ENCODE peak calls at places on chromosomes 7 and 10, in seven cellular contexts. One of them, this sample, is unnamed.

GRCh38 chr7:106840342-106840741 is 24.7 kb upstream of the PIK3CG start:
- DNase-seq in osteocyte: peak
- DNase-seq in HFFc6: peak
- DNase-seq in activated T-helper 1 cell treated with anti-CD3 and anti-CD28 coated beads, Interleukin-12 subunit alpha, Interleukin-12 subunit beta, Interleukin-2, Interleukin-4 antibody, amounts not matched to agents 30 ng/mL and 10 ng/mL and 1 ng/mL, durations not matched to agents 14 hours and 24 hours and 36 hours: no peak
- DNase-seq in EL: peak
- DNase-seq in activated CD4-positive, alpha-beta T cell treated with anti-CD3 and anti-CD28 coated beads for 36 hours: no peak
- DNase-seq in central memory CD8-positive, alpha-beta T cell: no peak
- DNase-seq in this sample: peak

GRCh38 chr7:82241371-82241770 is 202.2 kb downstream of the CACNA2D1 start:
- DNase-seq in osteocyte: no peak
- DNase-seq in HFFc6: no peak
- DNase-seq in activated T-helper 1 cell treated with anti-CD3 and anti-CD28 coated beads, Interleukin-12 subunit alpha, Interleukin-12 subunit beta, Interleukin-2, Interleukin-4 antibody, amounts not matched to agents 30 ng/mL and 10 ng/mL and 1 ng/mL, durations not matched to agents 14 hours and 24 hours and 36 hours: no peak
- DNase-seq in EL: no peak
- DNase-seq in activated CD4-positive, alpha-beta T cell treated with anti-CD3 and anti-CD28 coated beads for 36 hours: no peak
- DNase-seq in central memory CD8-positive, alpha-beta T cell: no peak
- DNase-seq in this sample: no peak

GRCh38 chr10:130175074-130175473 is 38.9 kb downstream of the GLRX3 start:
- DNase-seq in osteocyte: no peak
- DNase-seq in HFFc6: no peak
- DNase-seq in activated T-helper 1 cell treated with anti-CD3 and anti-CD28 coated beads, Interleukin-12 subunit alpha, Interleukin-12 subunit beta, Interleukin-2, Interleukin-4 antibody, amounts not matched to agents 30 ng/mL and 10 ng/mL and 1 ng/mL, durations not matched to agents 14 hours and 24 hours and 36 hours: no peak
- DNase-seq in EL: no peak
- DNase-seq in activated CD4-positive, alpha-beta T cell treated with anti-CD3 and anti-CD28 coated beads for 36 hours: peak
- DNase-seq in central memory CD8-positive, alpha-beta T cell: no peak
- DNase-seq in this sample: no peak

GRCh38 chr10:52424343-52424742 is 110.3 kb downstream of the DKK1 start:
- DNase-seq in osteocyte: no peak
- DNase-seq in HFFc6: no peak
- DNase-seq in activated T-helper 1 cell treated with anti-CD3 and anti-CD28 coated beads, Interleukin-12 subunit alpha, Interleukin-12 subunit beta, Interleukin-2, Interleukin-4 antibody, amounts not matched to agents 30 ng/mL and 10 ng/mL and 1 ng/mL, durations not matched to agents 14 hours and 24 hours and 36 hours: no peak
- DNase-seq in EL: peak
- DNase-seq in activated CD4-positive, alpha-beta T cell treated with anti-CD3 and anti-CD28 coated beads for 36 hours: no peak
- DNase-seq in central memory CD8-positive, alpha-beta T cell: no peak
- DNase-seq in this sample: no peak

GRCh38 chr10:56258378-56258777 is 102.7 kb downstream of the ZWINT start:
- DNase-seq in osteocyte: no peak
- DNase-seq in HFFc6: no peak
- DNase-seq in activated T-helper 1 cell treated with anti-CD3 and anti-CD28 coated beads, Interleukin-12 subunit alpha, Interleukin-12 subunit beta, Interleukin-2, Interleukin-4 antibody, amounts not matched to agents 30 ng/mL and 10 ng/mL and 1 ng/mL, durations not matched to agents 14 hours and 24 hours and 36 hours: no peak
- DNase-seq in EL: no peak
- DNase-seq in activated CD4-positive, alpha-beta T cell treated with anti-CD3 and anti-CD28 coated beads for 36 hours: no peak
- DNase-seq in central memory CD8-positive, alpha-beta T cell: no peak
- DNase-seq in this sample: no peak

GRCh38 chr7:90387470-90388240 is 15.6 kb upstream of the CLDN12 start:
- DNase-seq in osteocyte: no peak
- DNase-seq in HFFc6: no peak
- DNase-seq in activated T-helper 1 cell treated with anti-CD3 and anti-CD28 coated beads, Interleukin-12 subunit alpha, Interleukin-12 subunit beta, Interleukin-2, Interleukin-4 antibody, amounts not matched to agents 30 ng/mL and 10 ng/mL and 1 ng/mL, durations not matched to agents 14 hours and 24 hours and 36 hours: no peak
- DNase-seq in EL: no peak
- DNase-seq in activated CD4-positive, alpha-beta T cell treated with anti-CD3 and anti-CD28 coated beads for 36 hours: no peak
- DNase-seq in central memory CD8-positive, alpha-beta T cell: no peak
- DNase-seq in this sample: no peak

GRCh38 chr7:35754741-35755140 is 46.1 kb upstream of the SEPTIN7 start:
- DNase-seq in osteocyte: no peak
- DNase-seq in HFFc6: no peak
- DNase-seq in activated T-helper 1 cell treated with anti-CD3 and anti-CD28 coated beads, Interleukin-12 subunit alpha, Interleukin-12 subunit beta, Interleukin-2, Interleukin-4 antibody, amounts not matched to agents 30 ng/mL and 10 ng/mL and 1 ng/mL, durations not matched to agents 14 hours and 24 hours and 36 hours: no peak
- DNase-seq in EL: no peak
- DNase-seq in activated CD4-positive, alpha-beta T cell treated with anti-CD3 and anti-CD28 coated beads for 36 hours: no peak
- DNase-seq in central memory CD8-positive, alpha-beta T cell: no peak
- DNase-seq in this sample: no peak

GRCh38 chr10:35470967-35471366 is 134.2 kb upstream of the GJD4 start:
- DNase-seq in osteocyte: no peak
- DNase-seq in HFFc6: no peak
- DNase-seq in activated T-helper 1 cell treated with anti-CD3 and anti-CD28 coated beads, Interleukin-12 subunit alpha, Interleukin-12 subunit beta, Interleukin-2, Interleukin-4 antibody, amounts not matched to agents 30 ng/mL and 10 ng/mL and 1 ng/mL, durations not matched to agents 14 hours and 24 hours and 36 hours: no peak
- DNase-seq in EL: no peak
- DNase-seq in activated CD4-positive, alpha-beta T cell treated with anti-CD3 and anti-CD28 coated beads for 36 hours: no peak
- DNase-seq in central memory CD8-positive, alpha-beta T cell: no peak
- DNase-seq in this sample: no peak

GRCh38 chr7:149849174-149849573 is 11.0 kb downstream of the ZNF862 start:
- DNase-seq in osteocyte: no peak
- DNase-seq in HFFc6: no peak
- DNase-seq in activated T-helper 1 cell treated with anti-CD3 and anti-CD28 coated beads, Interleukin-12 subunit alpha, Interleukin-12 subunit beta, Interleukin-2, Interleukin-4 antibody, amounts not matched to agents 30 ng/mL and 10 ng/mL and 1 ng/mL, durations not matched to agents 14 hours and 24 hours and 36 hours: no peak
- DNase-seq in EL: no peak
- DNase-seq in activated CD4-positive, alpha-beta T cell treated with anti-CD3 and anti-CD28 coated beads for 36 hours: no peak
- DNase-seq in central memory CD8-positive, alpha-beta T cell: no peak
- DNase-seq in this sample: no peak

GRCh38 chr10:121337356-121337936 is 260.8 kb downstream of the FGFR2 start:
- DNase-seq in osteocyte: no peak
- DNase-seq in HFFc6: no peak
- DNase-seq in activated T-helper 1 cell treated with anti-CD3 and anti-CD28 coated beads, Interleukin-12 subunit alpha, Interleukin-12 subunit beta, Interleukin-2, Interleukin-4 antibody, amounts not matched to agents 30 ng/mL and 10 ng/mL and 1 ng/mL, durations not matched to agents 14 hours and 24 hours and 36 hours: no peak
- DNase-seq in EL: no peak
- DNase-seq in activated CD4-positive, alpha-beta T cell treated with anti-CD3 and anti-CD28 coated beads for 36 hours: no peak
- DNase-seq in central memory CD8-positive, alpha-beta T cell: no peak
- DNase-seq in this sample: no peak

GRCh38 chr7:36967387-36967786 is 243.1 kb upstream of the AOAH start:
- DNase-seq in osteocyte: no peak
- DNase-seq in HFFc6: peak
- DNase-seq in activated T-helper 1 cell treated with anti-CD3 and anti-CD28 coated beads, Interleukin-12 subunit alpha, Interleukin-12 subunit beta, Interleukin-2, Interleukin-4 antibody, amounts not matched to agents 30 ng/mL and 10 ng/mL and 1 ng/mL, durations not matched to agents 14 hours and 24 hours and 36 hours: no peak
- DNase-seq in EL: peak
- DNase-seq in activated CD4-positive, alpha-beta T cell treated with anti-CD3 and anti-CD28 coated beads for 36 hours: peak
- DNase-seq in central memory CD8-positive, alpha-beta T cell: no peak
- DNase-seq in this sample: peak

GRCh38 chr7:102991077-102991539 is 78.3 kb downstream of the LRRC17 start:
- DNase-seq in osteocyte: no peak
- DNase-seq in HFFc6: no peak
- DNase-seq in activated T-helper 1 cell treated with anti-CD3 and anti-CD28 coated beads, Interleukin-12 subunit alpha, Interleukin-12 subunit beta, Interleukin-2, Interleukin-4 antibody, amounts not matched to agents 30 ng/mL and 10 ng/mL and 1 ng/mL, durations not matched to agents 14 hours and 24 hours and 36 hours: no peak
- DNase-seq in EL: no peak
- DNase-seq in activated CD4-positive, alpha-beta T cell treated with anti-CD3 and anti-CD28 coated beads for 36 hours: no peak
- DNase-seq in central memory CD8-positive, alpha-beta T cell: no peak
- DNase-seq in this sample: no peak

GRCh38 chr7:12731775-12732174 is 44.3 kb downstream of the ARL4A start:
- DNase-seq in osteocyte: no peak
- DNase-seq in HFFc6: no peak
- DNase-seq in activated T-helper 1 cell treated with anti-CD3 and anti-CD28 coated beads, Interleukin-12 subunit alpha, Interleukin-12 subunit beta, Interleukin-2, Interleukin-4 antibody, amounts not matched to agents 30 ng/mL and 10 ng/mL and 1 ng/mL, durations not matched to agents 14 hours and 24 hours and 36 hours: no peak
- DNase-seq in EL: no peak
- DNase-seq in activated CD4-positive, alpha-beta T cell treated with anti-CD3 and anti-CD28 coated beads for 36 hours: no peak
- DNase-seq in central memory CD8-positive, alpha-beta T cell: no peak
- DNase-seq in this sample: no peak

GRCh38 chr10:112525215-112525614 is 78.2 kb downstream of the VTI1A start:
- DNase-seq in osteocyte: no peak
- DNase-seq in HFFc6: no peak
- DNase-seq in activated T-helper 1 cell treated with anti-CD3 and anti-CD28 coated beads, Interleukin-12 subunit alpha, Interleukin-12 subunit beta, Interleukin-2, Interleukin-4 antibody, amounts not matched to agents 30 ng/mL and 10 ng/mL and 1 ng/mL, durations not matched to agents 14 hours and 24 hours and 36 hours: no peak
- DNase-seq in EL: peak
- DNase-seq in activated CD4-positive, alpha-beta T cell treated with anti-CD3 and anti-CD28 coated beads for 36 hours: no peak
- DNase-seq in central memory CD8-positive, alpha-beta T cell: no peak
- DNase-seq in this sample: no peak

GRCh38 chr7:47893721-47894365 is 54.4 kb downstream of the PKD1L1 start:
- DNase-seq in osteocyte: peak
- DNase-seq in HFFc6: no peak
- DNase-seq in activated T-helper 1 cell treated with anti-CD3 and anti-CD28 coated beads, Interleukin-12 subunit alpha, Interleukin-12 subunit beta, Interleukin-2, Interleukin-4 antibody, amounts not matched to agents 30 ng/mL and 10 ng/mL and 1 ng/mL, durations not matched to agents 14 hours and 24 hours and 36 hours: no peak
- DNase-seq in EL: no peak
- DNase-seq in activated CD4-positive, alpha-beta T cell treated with anti-CD3 and anti-CD28 coated beads for 36 hours: no peak
- DNase-seq in central memory CD8-positive, alpha-beta T cell: no peak
- DNase-seq in this sample: no peak

GRCh38 chr10:58573970-58574538 is 61.4 kb downstream of the BICC1 start:
- DNase-seq in osteocyte: no peak
- DNase-seq in HFFc6: peak
- DNase-seq in activated T-helper 1 cell treated with anti-CD3 and anti-CD28 coated beads, Interleukin-12 subunit alpha, Interleukin-12 subunit beta, Interleukin-2, Interleukin-4 antibody, amounts not matched to agents 30 ng/mL and 10 ng/mL and 1 ng/mL, durations not matched to agents 14 hours and 24 hours and 36 hours: no peak
- DNase-seq in EL: peak
- DNase-seq in activated CD4-positive, alpha-beta T cell treated with anti-CD3 and anti-CD28 coated beads for 36 hours: no peak
- DNase-seq in central memory CD8-positive, alpha-beta T cell: no peak
- DNase-seq in this sample: peak

GRCh38 chr10:114990991-114991390 is 53.0 kb downstream of the TRUB1 start:
- DNase-seq in osteocyte: no peak
- DNase-seq in HFFc6: no peak
- DNase-seq in activated T-helper 1 cell treated with anti-CD3 and anti-CD28 coated beads, Interleukin-12 subunit alpha, Interleukin-12 subunit beta, Interleukin-2, Interleukin-4 antibody, amounts not matched to agents 30 ng/mL and 10 ng/mL and 1 ng/mL, durations not matched to agents 14 hours and 24 hours and 36 hours: no peak
- DNase-seq in EL: no peak
- DNase-seq in activated CD4-positive, alpha-beta T cell treated with anti-CD3 and anti-CD28 coated beads for 36 hours: no peak
- DNase-seq in central memory CD8-positive, alpha-beta T cell: no peak
- DNase-seq in this sample: no peak

GRCh38 chr7:5557920-5558401 is 134.3 kb upstream of the TNRC18 start:
- DNase-seq in osteocyte: no peak
- DNase-seq in HFFc6: no peak
- DNase-seq in activated T-helper 1 cell treated with anti-CD3 and anti-CD28 coated beads, Interleukin-12 subunit alpha, Interleukin-12 subunit beta, Interleukin-2, Interleukin-4 antibody, amounts not matched to agents 30 ng/mL and 10 ng/mL and 1 ng/mL, durations not matched to agents 14 hours and 24 hours and 36 hours: no peak
- DNase-seq in EL: peak
- DNase-seq in activated CD4-positive, alpha-beta T cell treated with anti-CD3 and anti-CD28 coated beads for 36 hours: peak
- DNase-seq in central memory CD8-positive, alpha-beta T cell: no peak
- DNase-seq in this sample: no peak

GRCh38 chr10:76547352-76547972 is 1090.1 kb downstream of the KCNMA1 start:
- DNase-seq in osteocyte: peak
- DNase-seq in HFFc6: peak
- DNase-seq in activated T-helper 1 cell treated with anti-CD3 and anti-CD28 coated beads, Interleukin-12 subunit alpha, Interleukin-12 subunit beta, Interleukin-2, Interleukin-4 antibody, amounts not matched to agents 30 ng/mL and 10 ng/mL and 1 ng/mL, durations not matched to agents 14 hours and 24 hours and 36 hours: peak
- DNase-seq in EL: peak
- DNase-seq in activated CD4-positive, alpha-beta T cell treated with anti-CD3 and anti-CD28 coated beads for 36 hours: peak
- DNase-seq in central memory CD8-positive, alpha-beta T cell: no peak
- DNase-seq in this sample: no peak

GRCh38 chr10:117553171-117553814 is 10.7 kb downstream of the EMX2 start:
- DNase-seq in osteocyte: no peak
- DNase-seq in HFFc6: no peak
- DNase-seq in activated T-helper 1 cell treated with anti-CD3 and anti-CD28 coated beads, Interleukin-12 subunit alpha, Interleukin-12 subunit beta, Interleukin-2, Interleukin-4 antibody, amounts not matched to agents 30 ng/mL and 10 ng/mL and 1 ng/mL, durations not matched to agents 14 hours and 24 hours and 36 hours: no peak
- DNase-seq in EL: no peak
- DNase-seq in activated CD4-positive, alpha-beta T cell treated with anti-CD3 and anti-CD28 coated beads for 36 hours: peak
- DNase-seq in central memory CD8-positive, alpha-beta T cell: no peak
- DNase-seq in this sample: no peak

GRCh38 chr7:129367349-129367699 is 66.9 kb upstream of the STRIP2 start:
- DNase-seq in osteocyte: no peak
- DNase-seq in HFFc6: no peak
- DNase-seq in activated T-helper 1 cell treated with anti-CD3 and anti-CD28 coated beads, Interleukin-12 subunit alpha, Interleukin-12 subunit beta, Interleukin-2, Interleukin-4 antibody, amounts not matched to agents 30 ng/mL and 10 ng/mL and 1 ng/mL, durations not matched to agents 14 hours and 24 hours and 36 hours: no peak
- DNase-seq in EL: no peak
- DNase-seq in activated CD4-positive, alpha-beta T cell treated with anti-CD3 and anti-CD28 coated beads for 36 hours: no peak
- DNase-seq in central memory CD8-positive, alpha-beta T cell: no peak
- DNase-seq in this sample: no peak

GRCh38 chr7:2962860-2963259 is 80.8 kb downstream of the CARD11 start:
- DNase-seq in osteocyte: no peak
- DNase-seq in HFFc6: no peak
- DNase-seq in activated T-helper 1 cell treated with anti-CD3 and anti-CD28 coated beads, Interleukin-12 subunit alpha, Interleukin-12 subunit beta, Interleukin-2, Interleukin-4 antibody, amounts not matched to agents 30 ng/mL and 10 ng/mL and 1 ng/mL, durations not matched to agents 14 hours and 24 hours and 36 hours: no peak
- DNase-seq in EL: no peak
- DNase-seq in activated CD4-positive, alpha-beta T cell treated with anti-CD3 and anti-CD28 coated beads for 36 hours: no peak
- DNase-seq in central memory CD8-positive, alpha-beta T cell: no peak
- DNase-seq in this sample: no peak

GRCh38 chr7:2593036-2593727 is 34.4 kb downstream of the IQCE start:
- DNase-seq in osteocyte: no peak
- DNase-seq in HFFc6: no peak
- DNase-seq in activated T-helper 1 cell treated with anti-CD3 and anti-CD28 coated beads, Interleukin-12 subunit alpha, Interleukin-12 subunit beta, Interleukin-2, Interleukin-4 antibody, amounts not matched to agents 30 ng/mL and 10 ng/mL and 1 ng/mL, durations not matched to agents 14 hours and 24 hours and 36 hours: no peak
- DNase-seq in EL: no peak
- DNase-seq in activated CD4-positive, alpha-beta T cell treated with anti-CD3 and anti-CD28 coated beads for 36 hours: no peak
- DNase-seq in central memory CD8-positive, alpha-beta T cell: no peak
- DNase-seq in this sample: no peak

GRCh38 chr10:98030991-98031431 is 590 bp upstream of the CRTAC1 start:
- DNase-seq in osteocyte: no peak
- DNase-seq in HFFc6: no peak
- DNase-seq in activated T-helper 1 cell treated with anti-CD3 and anti-CD28 coated beads, Interleukin-12 subunit alpha, Interleukin-12 subunit beta, Interleukin-2, Interleukin-4 antibody, amounts not matched to agents 30 ng/mL and 10 ng/mL and 1 ng/mL, durations not matched to agents 14 hours and 24 hours and 36 hours: no peak
- DNase-seq in EL: no peak
- DNase-seq in activated CD4-positive, alpha-beta T cell treated with anti-CD3 and anti-CD28 coated beads for 36 hours: no peak
- DNase-seq in central memory CD8-positive, alpha-beta T cell: no peak
- DNase-seq in this sample: no peak

This sample was measured in skeletal muscle cell.